ENCODE peak calls at places on chromosome 12, in eight cellular contexts. I is body of pancreas; A is transverse colon; F is fibroblast of lung; X is CD8-positive, alpha-beta T cell; K is GM20000; J is left lung; C is AG09309. E is an unnamed sample.

GRCh38 chr12:15601210-15601800 is 187.9 kb downstream of the EPS8 start:
- DNase-seq in X (no peak), C (peak; percentile 21), F (peak; percentile 92), A (no peak), K (no peak), J (no peak), I (peak; percentile 10), E (no peak)

GRCh38 chr12:89682284-89682683 is 26.4 kb downstream of the ATP2B1 start:
- DNase-seq in C (no peak), K (no peak), I (no peak), A (no peak), X (no peak), F (no peak), J (no peak), E (no peak)

GRCh38 chr12:11894890-11895289 is 175.8 kb upstream of the BCL2L14 start:
- DNase-seq in F (no peak), K (no peak), J (no peak), C (no peak), I (no peak), A (no peak), X (no peak), E (no peak)

GRCh38 chr12:76256904-76257303 is 91.3 kb downstream of the BBS10 start:
- DNase-seq in K (no peak), C (no peak), J (no peak), F (no peak), A (no peak), X (no peak), I (no peak), E (no peak)

GRCh38 chr12:52061470-52062166 is 8.2 kb upstream of the ATG101 start:
- DNase-seq in A (no peak), F (no peak), X (no peak), I (no peak), K (no peak), J (no peak), C (no peak), E (no peak)

GRCh38 chr12:130357241-130357640 is 19.6 kb downstream of the PIWIL1 start:
- DNase-seq in I (no peak), J (no peak), F (no peak), X (no peak), A (no peak), K (no peak), C (no peak), E (no peak)

GRCh38 chr12:76552343-76552938 is 7.1 kb downstream of the OSBPL8 start:
- DNase-seq in J (no peak), X (no peak), I (no peak), A (no peak), K (no peak), C (no peak), F (peak; percentile 74), E (no peak)

GRCh38 chr12:57832966-57833365 is 13.6 kb downstream of the CTDSP2 start:
- DNase-seq in J (no peak), F (peak; percentile 34), K (no peak), C (no peak), I (no peak), X (no peak), A (no peak), E (no peak)

GRCh38 chr12:118120579-118121363 is 15.2 kb upstream of the PEBP1 start:
- DNase-seq in J (peak; percentile 82), I (peak; percentile 85), A (peak; percentile 85), C (no peak), F (peak; percentile 54), K (peak; percentile 86), X (peak; percentile 70), E (peak; percentile 78)

GRCh38 chr12:82522762-82523161 is 163.9 kb upstream of the TMTC2 start:
- DNase-seq in X (no peak), A (no peak), J (no peak), K (no peak), C (no peak), I (peak; percentile 77), F (no peak), E (no peak)

GRCh38 chr12:78081590-78082314 is 251.1 kb downstream of the NAV3 start:
- DNase-seq in I (no peak), J (no peak), C (no peak), K (no peak), A (no peak), F (no peak), X (no peak), E (no peak)

DNA sequence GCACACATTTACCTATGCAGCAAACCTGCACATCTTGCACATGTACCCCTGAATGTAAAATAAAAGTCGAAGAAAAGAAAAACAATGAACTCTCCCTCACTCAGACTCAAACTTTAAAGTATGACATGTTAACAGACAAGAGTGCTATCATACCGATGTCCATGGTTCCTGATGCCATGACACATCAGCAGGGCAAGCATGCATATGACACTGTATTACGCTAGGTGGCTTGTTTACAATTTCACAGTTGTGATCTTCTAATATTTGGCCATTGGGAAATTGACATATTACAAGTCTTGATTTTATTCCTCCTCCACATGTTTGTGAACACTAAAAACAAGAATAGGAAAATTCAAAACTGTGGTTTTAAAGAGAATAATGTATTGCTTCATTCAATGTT is 126.6 kb downstream of the ADAMTS20 start:
- DNase-seq in A (no peak), F (no peak), I (no peak), X (no peak), J (no peak), K (no peak), C (no peak), E (no peak)
- TF ChIP-seq CTCF in A (no peak), F (no peak), I (no peak), X (no peak), J (no peak), K (no peak), C (no peak), E (no peak)

GRCh38 chr12:132603240-132604107 is 6.9 kb downstream of the LRCOL1 start:
- DNase-seq in F (no peak), K (no peak), I (no peak), J (peak; percentile 76), C (no peak), A (no peak), X (no peak), E (no peak)

GRCh38 chr12:132597333-132598283 is 12.8 kb downstream of the LRCOL1 start:
- DNase-seq in I (no peak), C (no peak), F (peak; percentile 72), J (peak; percentile 28), X (no peak), A (no peak), K (no peak), E (no peak)

GRCh38 chr12:132602578-132603239 is 7.7 kb downstream of the LRCOL1 start:
- DNase-seq in K (no peak), F (no peak), X (no peak), A (peak; percentile 83), I (no peak), C (no peak), J (peak; percentile 64), E (no peak)

GRCh38 chr12:132601171-132601883 is 9.1 kb downstream of the LRCOL1 start:
- DNase-seq in X (no peak), C (no peak), K (no peak), J (peak; percentile 67), I (no peak), A (no peak), F (no peak), E (no peak)

DNA sequence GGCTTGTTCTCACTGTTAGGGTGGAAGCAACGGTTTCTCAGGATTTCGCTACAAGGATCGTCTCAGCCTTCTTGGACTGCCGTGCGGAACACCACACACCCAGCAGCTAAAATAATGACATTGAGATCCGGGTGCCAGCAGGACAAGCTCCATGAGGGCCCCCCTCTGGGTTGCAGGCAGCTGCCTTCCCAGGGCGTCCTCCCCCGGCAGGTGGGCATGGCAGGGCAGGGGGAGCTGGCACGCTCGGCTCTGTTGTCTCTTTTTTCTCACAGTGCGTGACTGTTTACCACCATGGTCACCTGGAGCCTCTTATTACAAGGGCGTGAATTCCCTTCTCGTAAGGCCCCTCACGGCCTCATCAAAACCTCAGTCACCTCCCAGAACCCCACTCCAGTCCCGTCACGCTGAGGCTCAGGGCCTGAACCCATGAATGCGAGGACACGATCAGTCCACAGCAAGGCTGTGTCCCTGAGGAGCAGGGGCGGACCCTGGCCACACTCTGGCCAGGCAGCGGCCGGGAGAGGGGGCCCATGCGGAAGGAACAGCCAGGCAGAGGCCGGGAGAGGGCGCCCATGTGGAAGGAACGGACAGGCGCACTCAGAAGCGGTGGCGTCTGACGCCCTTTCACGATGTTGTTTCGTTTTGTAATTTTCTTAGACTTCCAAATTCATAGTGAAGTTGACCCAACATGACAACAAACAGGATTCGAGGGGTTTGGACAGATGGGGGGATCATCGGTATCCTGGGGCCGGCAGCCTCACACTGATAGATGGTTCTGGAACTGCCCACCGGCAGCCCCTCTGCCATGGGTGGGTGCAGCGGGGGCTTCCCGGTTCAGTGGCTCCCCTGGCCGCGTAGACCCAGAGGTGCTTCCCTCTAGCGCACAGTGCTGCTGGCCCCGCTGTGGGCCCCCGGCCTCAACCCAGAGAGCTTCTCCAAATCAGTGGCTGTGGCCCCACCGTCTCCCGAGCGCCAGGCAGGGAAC is 10.0 kb downstream of the LRCOL1 start:
- DNase-seq in K (peak; percentile 85), A (peak; percentile 71), J (peak; percentile 85), C (no peak), F (peak; percentile 66), X (peak; percentile 24), I (peak; percentile 66), E (no peak)
- TF ChIP-seq CTCF in K (peak; percentile 66), A (peak; percentile 62), J (peak; percentile 56), C (peak; percentile 82), F (peak; percentile 61), X (peak; percentile 34), I (peak; percentile 33), E (peak; percentile 48)

GRCh38 chr12:79347852-79348251 is 342.9 kb downstream of the PAWR start:
- DNase-seq in F (no peak), A (no peak), K (no peak), I (no peak), C (no peak), X (no peak), J (no peak), E (no peak)

DNA sequence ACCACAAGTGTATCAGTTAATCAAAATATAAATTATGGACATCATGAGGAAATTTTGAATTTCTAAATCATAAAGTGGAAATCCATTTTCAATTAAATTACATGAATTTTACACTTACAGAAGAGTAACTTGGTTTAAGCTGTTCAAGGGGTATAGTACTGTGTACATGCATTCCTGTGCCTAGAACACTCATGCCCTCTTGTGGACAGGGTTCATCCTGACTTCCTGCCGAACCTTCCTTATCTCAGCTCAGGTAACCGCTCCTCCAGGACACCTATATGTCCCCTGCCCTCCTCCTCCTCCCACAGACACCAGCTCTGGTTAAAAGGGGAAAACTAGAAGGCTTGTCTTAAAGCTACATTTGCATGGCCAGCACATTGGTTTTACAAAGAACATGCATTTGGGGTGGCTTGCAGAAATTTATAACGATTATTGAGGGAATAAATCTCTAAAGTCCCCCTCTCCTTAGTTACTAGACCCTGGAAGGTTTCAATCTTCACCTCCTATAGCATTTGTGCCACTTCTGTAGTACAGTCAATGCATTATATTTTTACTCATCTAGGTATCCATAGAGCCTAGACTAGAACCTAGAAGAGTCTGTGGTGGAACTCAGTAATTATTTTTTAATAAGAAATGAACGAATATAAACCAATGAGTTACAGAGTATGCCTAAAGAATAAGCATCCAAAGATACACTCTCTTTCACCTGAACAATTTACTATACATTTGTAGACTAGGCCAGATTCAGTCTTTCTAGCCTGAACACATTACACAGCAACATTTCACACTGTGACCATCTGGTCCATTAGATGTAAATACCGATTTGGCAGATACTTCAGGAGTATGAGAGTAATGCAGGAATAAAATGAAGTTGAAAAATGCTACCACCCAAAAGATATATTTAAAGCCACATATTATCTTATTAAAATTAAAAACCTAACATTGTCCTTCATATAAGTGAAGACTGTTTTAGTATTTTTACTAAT is 345.6 kb downstream of the PAWR start:
- DNase-seq in F (peak; percentile 35), K (peak; percentile 30), I (peak; percentile 29), A (peak; percentile 41), C (no peak), J (no peak), X (no peak), E (no peak)
- TF ChIP-seq CTCF in F (peak; percentile 35), K (peak; percentile 40), I (no peak), A (peak; percentile 42), C (peak; percentile 72), J (peak; percentile 22), X (no peak), E (no peak)

GRCh38 chr12:30515351-30515750 is 180.3 kb downstream of the IPO8 start:
- DNase-seq in J (no peak), A (no peak), C (no peak), K (no peak), F (peak; percentile 32), I (no peak), X (no peak), E (no peak)
- TF ChIP-seq CTCF in J (no peak), A (no peak), C (no peak), K (no peak), F (peak; percentile 5), I (no peak), X (no peak), E (no peak)

E was measured in suprapubic skin.